ENCODE peak calls at places on chromosomes 5 and 9, in nine cellular contexts. One of them, this sample, is unnamed. For H3K36me3, the result is how much of the 10 kb centered on the place peaks cover.

GRCh38 chr9:15834541-15834940 is 281.7 kb downstream of the CCDC171 start:
- DNase-seq in spleen: no peak
- DNase-seq in suprapubic skin: no peak
- DNase-seq in transverse colon: no peak
- DNase-seq in astrocyte: peak
- DNase-seq in SK-N-SH: no peak
- DNase-seq in small intestine: peak
- DNase-seq in body of pancreas: peak
- DNase-seq in hepatocyte: peak
- DNase-seq in this sample: no peak

GRCh38 chr5:73027361-73027760 is 71.5 kb downstream of the FCHO2 start:
- DNase-seq in body of pancreas: no peak
- DNase-seq in hepatocyte: no peak
- DNase-seq in small intestine: no peak
- DNase-seq in SK-N-SH: no peak
- DNase-seq in transverse colon: no peak
- DNase-seq in spleen: no peak
- DNase-seq in astrocyte: no peak
- DNase-seq in suprapubic skin: no peak
- DNase-seq in this sample: no peak

GRCh38 chr5:124677376-124677998 is 69.0 kb downstream of the ZNF608 start:
- DNase-seq in spleen: no peak
- DNase-seq in suprapubic skin: no peak
- DNase-seq in small intestine: peak
- DNase-seq in transverse colon: no peak
- DNase-seq in body of pancreas: peak
- DNase-seq in hepatocyte: no peak
- DNase-seq in astrocyte: no peak
- DNase-seq in SK-N-SH: peak
- DNase-seq in this sample: no peak

GRCh38 chr5:37840036-37840909 is at the start of gene GDNF:
- DNase-seq in SK-N-SH: peak
- DNase-seq in small intestine: no peak
- DNase-seq in astrocyte: peak
- DNase-seq in spleen: no peak
- DNase-seq in suprapubic skin: no peak
- DNase-seq in body of pancreas: peak
- DNase-seq in transverse colon: peak
- DNase-seq in hepatocyte: peak
- DNase-seq in this sample: no peak

GRCh38 chr9:27333241-27334052 is 36.5 kb upstream of the EQTN start:
- DNase-seq in small intestine: peak
- DNase-seq in SK-N-SH: peak
- DNase-seq in spleen: no peak
- DNase-seq in astrocyte: peak
- DNase-seq in transverse colon: peak
- DNase-seq in hepatocyte: peak
- DNase-seq in body of pancreas: peak
- DNase-seq in suprapubic skin: no peak
- DNase-seq in this sample: no peak

GRCh38 chr9:127562841-127563523 is 49.1 kb upstream of the STXBP1 start:
- DNase-seq in suprapubic skin: peak
- DNase-seq in transverse colon: no peak
- DNase-seq in body of pancreas: no peak
- DNase-seq in spleen: no peak
- DNase-seq in hepatocyte: no peak
- DNase-seq in astrocyte: peak
- DNase-seq in SK-N-SH: no peak
- DNase-seq in small intestine: no peak
- DNase-seq in this sample: no peak

GRCh38 chr9:121984726-121985402 is 108.2 kb downstream of the TTLL11 start:
- DNase-seq in SK-N-SH: no peak
- DNase-seq in suprapubic skin: no peak
- DNase-seq in astrocyte: peak
- DNase-seq in body of pancreas: no peak
- DNase-seq in transverse colon: no peak
- DNase-seq in small intestine: no peak
- DNase-seq in hepatocyte: no peak
- DNase-seq in spleen: no peak
- DNase-seq in this sample: no peak

GRCh38 chr9:15400281-15400941 is 22.3 kb upstream of the SNAPC3 start:
- DNase-seq in body of pancreas: no peak
- DNase-seq in astrocyte: no peak
- DNase-seq in transverse colon: no peak
- DNase-seq in spleen: no peak
- DNase-seq in hepatocyte: no peak
- DNase-seq in suprapubic skin: no peak
- DNase-seq in small intestine: peak
- DNase-seq in SK-N-SH: no peak
- DNase-seq in this sample: no peak

GRCh38 chr5:36768450-36768849 is 108.1 kb upstream of the NIPBL start:
- DNase-seq in body of pancreas: no peak
- DNase-seq in spleen: no peak
- DNase-seq in hepatocyte: no peak
- DNase-seq in astrocyte: no peak
- DNase-seq in SK-N-SH: no peak
- DNase-seq in small intestine: no peak
- DNase-seq in transverse colon: no peak
- DNase-seq in suprapubic skin: no peak
- DNase-seq in this sample: no peak

GRCh38 chr9:128124873-128125574 is 2.5 kb downstream of the PTGES2 start:
- DNase-seq in body of pancreas: peak
- DNase-seq in SK-N-SH: peak
- DNase-seq in astrocyte: peak
- DNase-seq in small intestine: peak
- DNase-seq in suprapubic skin: no peak
- DNase-seq in transverse colon: peak
- DNase-seq in spleen: peak
- DNase-seq in hepatocyte: peak
- DNase-seq in this sample: peak

GRCh38 chr5:151956720-151957119 is 32.1 kb upstream of the GLRA1 start:
- DNase-seq in SK-N-SH: no peak
- DNase-seq in astrocyte: no peak
- DNase-seq in body of pancreas: no peak
- DNase-seq in suprapubic skin: no peak
- DNase-seq in spleen: no peak
- DNase-seq in hepatocyte: no peak
- DNase-seq in small intestine: no peak
- DNase-seq in transverse colon: no peak
- DNase-seq in this sample: no peak

GRCh38 chr9:69136185-69136584 is 37.9 kb upstream of the TJP2 start:
- DNase-seq in astrocyte: no peak
- DNase-seq in transverse colon: no peak
- DNase-seq in small intestine: no peak
- DNase-seq in body of pancreas: no peak
- DNase-seq in SK-N-SH: no peak
- DNase-seq in spleen: no peak
- DNase-seq in hepatocyte: no peak
- DNase-seq in suprapubic skin: no peak
- DNase-seq in this sample: no peak

DNA sequence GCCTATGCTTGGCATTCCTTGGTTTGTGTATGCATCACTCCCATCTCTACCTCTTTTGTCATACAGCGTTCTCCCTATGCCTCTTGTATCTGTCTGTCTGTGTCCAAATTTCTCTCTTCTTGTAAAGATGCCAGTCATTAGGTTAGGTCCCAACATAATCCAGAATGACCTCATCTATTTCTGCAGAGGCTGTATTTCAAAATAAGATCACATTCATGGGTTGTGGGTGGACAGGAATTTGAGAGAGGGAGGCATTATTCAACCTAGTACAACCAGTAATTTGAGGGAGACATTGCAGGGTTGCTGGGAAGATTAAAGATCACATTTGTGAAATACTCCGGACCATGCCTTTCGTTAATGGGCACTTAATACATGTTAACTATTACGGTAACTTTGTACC is 155.0 kb downstream of the MAN2A1 start:
- DNase-seq in transverse colon: no peak
- DNase-seq in SK-N-SH: no peak
- DNase-seq in small intestine: no peak
- DNase-seq in body of pancreas: no peak
- DNase-seq in astrocyte: peak
- DNase-seq in spleen: no peak
- DNase-seq in suprapubic skin: no peak
- DNase-seq in hepatocyte: no peak
- DNase-seq in this sample: no peak
- H3K36me3 ChIP-seq in transverse colon: under half
- H3K36me3 ChIP-seq in SK-N-SH: under half
- H3K36me3 ChIP-seq in small intestine: under half
- H3K36me3 ChIP-seq in body of pancreas: under half
- H3K36me3 ChIP-seq in astrocyte: under half
- H3K36me3 ChIP-seq in spleen: half or more
- H3K36me3 ChIP-seq in suprapubic skin: half or more
- H3K36me3 ChIP-seq in hepatocyte: under half
- H3K36me3 ChIP-seq in this sample: half or more

GRCh38 chr5:140044041-140044440 is 942 bp upstream of the NRG2 start:
- DNase-seq in suprapubic skin: no peak
- DNase-seq in transverse colon: no peak
- DNase-seq in SK-N-SH: peak
- DNase-seq in spleen: no peak
- DNase-seq in small intestine: no peak
- DNase-seq in body of pancreas: no peak
- DNase-seq in astrocyte: no peak
- DNase-seq in hepatocyte: no peak
- DNase-seq in this sample: no peak
- H3K36me3 ChIP-seq in suprapubic skin: under half
- H3K36me3 ChIP-seq in transverse colon: under half
- H3K36me3 ChIP-seq in SK-N-SH: under half
- H3K36me3 ChIP-seq in spleen: under half
- H3K36me3 ChIP-seq in small intestine: under half
- H3K36me3 ChIP-seq in body of pancreas: under half
- H3K36me3 ChIP-seq in astrocyte: under half
- H3K36me3 ChIP-seq in hepatocyte: under half
- H3K36me3 ChIP-seq in this sample: under half

GRCh38 chr5:122789461-122790171 is 14.7 kb downstream of the SNX2 start:
- DNase-seq in body of pancreas: no peak
- DNase-seq in spleen: no peak
- DNase-seq in hepatocyte: no peak
- DNase-seq in small intestine: no peak
- DNase-seq in suprapubic skin: no peak
- DNase-seq in astrocyte: peak
- DNase-seq in transverse colon: no peak
- DNase-seq in SK-N-SH: no peak
- DNase-seq in this sample: no peak

GRCh38 chr5:122788371-122788770 is 13.5 kb downstream of the SNX2 start:
- DNase-seq in suprapubic skin: no peak
- DNase-seq in astrocyte: no peak
- DNase-seq in hepatocyte: no peak
- DNase-seq in spleen: no peak
- DNase-seq in body of pancreas: no peak
- DNase-seq in SK-N-SH: no peak
- DNase-seq in transverse colon: no peak
- DNase-seq in small intestine: no peak
- DNase-seq in this sample: no peak

GRCh38 chr5:122785294-122785693 is 10.4 kb downstream of the SNX2 start:
- DNase-seq in transverse colon: no peak
- DNase-seq in body of pancreas: no peak
- DNase-seq in astrocyte: no peak
- DNase-seq in SK-N-SH: no peak
- DNase-seq in spleen: no peak
- DNase-seq in small intestine: no peak
- DNase-seq in suprapubic skin: no peak
- DNase-seq in hepatocyte: no peak
- DNase-seq in this sample: no peak

GRCh38 chr5:122790354-122791123 is 15.7 kb downstream of the SNX2 start:
- DNase-seq in spleen: no peak
- DNase-seq in body of pancreas: no peak
- DNase-seq in hepatocyte: no peak
- DNase-seq in suprapubic skin: no peak
- DNase-seq in SK-N-SH: no peak
- DNase-seq in small intestine: no peak
- DNase-seq in transverse colon: no peak
- DNase-seq in astrocyte: no peak
- DNase-seq in this sample: no peak

DNA sequence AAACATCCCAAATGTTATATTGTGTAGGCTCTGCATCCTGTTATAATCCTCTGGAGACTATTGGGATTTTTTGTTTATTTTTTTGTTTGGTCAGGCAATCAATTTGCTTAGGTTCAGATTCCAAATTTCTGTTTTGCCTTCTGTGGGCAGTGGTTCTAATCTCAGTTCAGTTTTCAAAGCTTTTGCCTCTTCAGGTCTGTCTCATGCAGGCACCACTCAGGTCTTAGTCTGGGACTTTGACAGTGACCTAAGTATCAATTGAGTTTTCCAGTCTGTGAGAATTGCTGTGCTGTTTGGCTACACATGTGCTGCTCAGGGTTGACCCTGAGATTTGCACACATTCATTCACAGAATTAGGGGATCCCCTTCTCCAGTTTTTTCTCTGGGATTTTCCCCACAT is 14.1 kb downstream of the SNX2 start:
- DNase-seq in suprapubic skin: no peak
- DNase-seq in astrocyte: no peak
- DNase-seq in hepatocyte: no peak
- DNase-seq in body of pancreas: no peak
- DNase-seq in transverse colon: no peak
- DNase-seq in spleen: no peak
- DNase-seq in SK-N-SH: no peak
- DNase-seq in small intestine: no peak
- DNase-seq in this sample: no peak
- H3K36me3 ChIP-seq in suprapubic skin: under half
- H3K36me3 ChIP-seq in astrocyte: under half
- H3K36me3 ChIP-seq in hepatocyte: under half
- H3K36me3 ChIP-seq in body of pancreas: under half
- H3K36me3 ChIP-seq in transverse colon: under half
- H3K36me3 ChIP-seq in spleen: half or more
- H3K36me3 ChIP-seq in SK-N-SH: under half
- H3K36me3 ChIP-seq in small intestine: under half
- H3K36me3 ChIP-seq in this sample: under half

GRCh38 chr5:57207681-57208080 is 33.8 kb downstream of the GPBP1 start:
- DNase-seq in astrocyte: no peak
- DNase-seq in SK-N-SH: no peak
- DNase-seq in body of pancreas: no peak
- DNase-seq in hepatocyte: no peak
- DNase-seq in suprapubic skin: no peak
- DNase-seq in spleen: no peak
- DNase-seq in transverse colon: peak
- DNase-seq in small intestine: no peak
- DNase-seq in this sample: no peak

GRCh38 chr5:57210633-57211032 is 36.8 kb downstream of the GPBP1 start:
- DNase-seq in suprapubic skin: no peak
- DNase-seq in body of pancreas: no peak
- DNase-seq in transverse colon: no peak
- DNase-seq in astrocyte: no peak
- DNase-seq in spleen: no peak
- DNase-seq in small intestine: no peak
- DNase-seq in hepatocyte: no peak
- DNase-seq in SK-N-SH: no peak
- DNase-seq in this sample: no peak

GRCh38 chr5:57209316-57210040 is 35.6 kb downstream of the GPBP1 start:
- DNase-seq in spleen: no peak
- DNase-seq in hepatocyte: no peak
- DNase-seq in suprapubic skin: no peak
- DNase-seq in body of pancreas: no peak
- DNase-seq in astrocyte: peak
- DNase-seq in transverse colon: no peak
- DNase-seq in SK-N-SH: no peak
- DNase-seq in small intestine: no peak
- DNase-seq in this sample: no peak

GRCh38 chr5:57207007-57207653 is 33.3 kb downstream of the GPBP1 start:
- DNase-seq in spleen: no peak
- DNase-seq in astrocyte: no peak
- DNase-seq in small intestine: no peak
- DNase-seq in body of pancreas: no peak
- DNase-seq in hepatocyte: no peak
- DNase-seq in SK-N-SH: no peak
- DNase-seq in transverse colon: no peak
- DNase-seq in suprapubic skin: no peak
- DNase-seq in this sample: no peak

GRCh38 chr5:57211039-57211438 is 37.2 kb downstream of the GPBP1 start:
- DNase-seq in transverse colon: no peak
- DNase-seq in astrocyte: no peak
- DNase-seq in SK-N-SH: no peak
- DNase-seq in hepatocyte: no peak
- DNase-seq in suprapubic skin: no peak
- DNase-seq in body of pancreas: no peak
- DNase-seq in spleen: no peak
- DNase-seq in small intestine: no peak
- DNase-seq in this sample: no peak
- H3K36me3 ChIP-seq in transverse colon: under half
- H3K36me3 ChIP-seq in astrocyte: under half
- H3K36me3 ChIP-seq in SK-N-SH: under half
- H3K36me3 ChIP-seq in hepatocyte: under half
- H3K36me3 ChIP-seq in suprapubic skin: under half
- H3K36me3 ChIP-seq in body of pancreas: under half
- H3K36me3 ChIP-seq in spleen: under half
- H3K36me3 ChIP-seq in small intestine: under half
- H3K36me3 ChIP-seq in this sample: under half